ENCODE peak calls at places on chromosomes 7 and 10, in five cellular contexts. W is fibroblast of lung, I is keratinocyte, N is SK-N-SH, L is GM23248. S is an unnamed sample.

GRCh38 chr7:76234931-76235441 is 33.3 kb downstream of the SRRM3 start:
- DNase-seq in W (peak; percentile 79), I (peak; percentile 68), L (peak; percentile 90), N (peak; percentile 100), S (peak; percentile 67)

GRCh38 chr10:28841625-28842024 is 164.3 kb downstream of the BAMBI start:
- DNase-seq in W (peak; percentile 67), L (peak; percentile 20), I (no peak), N (no peak), S (peak; percentile 82)

GRCh38 chr10:49642311-49642710 is 28.5 kb downstream of the CHAT start:
- DNase-seq in N (no peak), W (no peak), L (no peak), I (no peak), S (no peak)

GRCh38 chr7:142477079-142477651 is 219.3 kb upstream of the PRSS58 start:
- DNase-seq in N (no peak), L (peak; percentile 59), I (no peak), W (peak; percentile 66), S (peak; percentile 72)

GRCh38 chr7:116145245-116145852 is 65.0 kb upstream of the TES start:
- DNase-seq in N (no peak), W (no peak), I (no peak), L (no peak), S (no peak)

GRCh38 chr7:111090834-111091233 is at the start of gene LRRN3:
- DNase-seq in N (peak; percentile 72), W (peak; percentile 63), L (peak; percentile 30), I (no peak), S (peak; percentile 64)

GRCh38 chr7:50832744-50833143 is 50.0 kb upstream of the GRB10 start:
- DNase-seq in N (no peak), L (peak; percentile 48), W (peak; percentile 57), I (peak; percentile 13), S (peak; percentile 96)

GRCh38 chr10:103693070-103693811 is 162.1 kb downstream of the SH3PXD2A start:
- DNase-seq in W (no peak), I (no peak), L (peak; percentile 77), N (no peak), S (no peak)

GRCh38 chr10:35789996-35790395 is 147.9 kb upstream of the FZD8 start:
- DNase-seq in N (no peak), I (peak; percentile 48), L (peak; percentile 71), W (no peak), S (peak; percentile 43)

GRCh38 chr7:77415822-77416620 is at the start of gene GSAP:
- DNase-seq in N (peak; percentile 94), L (peak; percentile 70), W (peak; percentile 21), I (no peak), S (peak; percentile 14)

GRCh38 chr10:34743804-34744203 is 71.3 kb downstream of the PARD3 start:
- DNase-seq in N (peak; percentile 69), I (peak; percentile 30), L (peak; percentile 88), W (peak; percentile 37), S (peak; percentile 47)

GRCh38 chr7:140440593-140440992 is 36.7 kb downstream of the RAB19 start:
- DNase-seq in N (no peak), L (peak; percentile 21), I (no peak), W (no peak), S (no peak)

GRCh38 chr10:89392974-89393373 is 551 bp downstream of the IFIT1 start:
- DNase-seq in N (no peak), I (no peak), L (peak; percentile 85), W (peak; percentile 95), S (peak; percentile 87)

GRCh38 chr7:86962623-86963022 is 96.8 kb downstream of the ELAPOR2 start:
- DNase-seq in L (no peak), I (no peak), N (no peak), W (no peak), S (no peak)
- H3K4me1 ChIP-seq in L (peaks cover 13% of the 10 kb centered on the region), I (no peaks in the 10 kb centered on the region), N (peaks cover 25% of the 10 kb centered on the region), W (no peaks in the 10 kb centered on the region), S (no peaks in the 10 kb centered on the region)

DNA sequence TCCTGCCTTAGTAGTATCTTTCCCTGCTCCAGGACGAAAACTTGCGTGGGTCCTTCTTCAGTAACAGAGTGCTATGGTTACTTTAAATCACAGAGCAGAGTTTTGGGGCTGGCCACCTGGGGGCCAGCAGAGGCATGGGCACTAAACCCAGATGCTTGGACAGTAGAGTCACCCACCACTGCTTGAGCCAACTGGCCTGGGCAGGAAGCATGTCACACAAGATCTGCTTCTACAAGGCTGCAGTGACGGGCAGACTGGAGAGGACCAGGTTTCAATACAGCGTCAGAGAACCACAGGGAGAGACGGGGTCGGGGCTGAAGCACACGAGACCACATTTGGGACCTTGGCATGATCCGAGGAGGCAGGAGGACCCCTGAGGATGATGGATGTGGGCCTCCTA is 14.3 kb upstream of the DMBT1 start:
- DNase-seq in I (no peak), L (no peak), N (no peak), W (no peak), S (no peak)
- H4K20me1 ChIP-seq in I (no peaks in the 10 kb centered on the region), L (no peaks in the 10 kb centered on the region), N (no peaks in the 10 kb centered on the region), W (no peaks in the 10 kb centered on the region), S (no peaks in the 10 kb centered on the region)

GRCh38 chr7:87217983-87218653 is 1.4 kb downstream of the TMEM243 start:
- DNase-seq in I (no peak), L (no peak), W (no peak), N (no peak), S (no peak)

GRCh38 chr7:87218941-87219544 is 489 bp downstream of the TMEM243 start:
- DNase-seq in L (peak; percentile 78), I (no peak), N (peak; percentile 60), W (peak; percentile 54), S (peak; percentile 27)

GRCh38 chr7:87220026-87220733 is 648 bp upstream of the TMEM243 start:
- DNase-seq in L (peak; percentile 93), I (no peak), N (peak; percentile 97), W (peak; percentile 65), S (peak; percentile 63)

GRCh38 chr7:87219545-87220025 is at the start of gene TMEM243:
- DNase-seq in W (peak; percentile 63), N (peak; percentile 88), L (peak; percentile 89), I (no peak), S (peak; percentile 65)

GRCh38 chr7:87220734-87221215 is 1.2 kb upstream of the TMEM243 start:
- DNase-seq in I (no peak), L (peak; percentile 72), W (peak; percentile 12), N (peak; percentile 42), S (no peak)
- H3K9ac ChIP-seq in I (peak overlapping the region; percentile 88), L (peak overlapping the region; percentile 99), W (no peak overlapping the region), N (no peak overlapping the region), S (peak overlapping the region; percentile 95)

DNA sequence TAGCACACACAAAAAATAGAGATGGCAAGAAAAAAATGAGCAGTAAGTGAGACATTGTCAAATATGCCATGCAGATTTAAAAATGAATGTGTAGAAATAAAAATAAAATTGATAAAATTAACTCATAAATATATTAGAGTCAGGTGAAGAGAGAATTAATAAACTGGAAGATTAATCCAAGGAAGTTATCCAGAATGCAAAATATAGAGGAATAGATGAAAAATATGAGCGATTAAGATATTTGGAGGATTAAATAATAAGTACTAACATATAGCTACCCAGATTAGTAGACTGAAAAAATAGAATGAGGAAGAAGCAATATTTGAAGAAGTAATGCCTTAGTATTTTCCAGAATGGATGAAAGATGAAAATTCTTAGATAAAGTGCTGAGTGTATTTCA is 103.4 kb downstream of the GPR158 start:
- DNase-seq in W (no peak), I (no peak), N (no peak), L (no peak), S (no peak)
- H3K4me1 ChIP-seq in W (no peaks in the 10 kb centered on the region), I (no peaks in the 10 kb centered on the region), N (no peaks in the 10 kb centered on the region), L (no peaks in the 10 kb centered on the region), S (no peaks in the 10 kb centered on the region)

GRCh38 chr10:6148251-6148691 is 54.5 kb upstream of the PFKFB3 start:
- DNase-seq in W (no peak), I (no peak), N (no peak), L (no peak), S (peak; percentile 41)
- H4K20me1 ChIP-seq in W (no peaks in the 10 kb centered on the region), I (no peaks in the 10 kb centered on the region), N (no peaks in the 10 kb centered on the region), L (no peaks in the 10 kb centered on the region), S (peaks cover 60% of the 10 kb centered on the region)

DNA sequence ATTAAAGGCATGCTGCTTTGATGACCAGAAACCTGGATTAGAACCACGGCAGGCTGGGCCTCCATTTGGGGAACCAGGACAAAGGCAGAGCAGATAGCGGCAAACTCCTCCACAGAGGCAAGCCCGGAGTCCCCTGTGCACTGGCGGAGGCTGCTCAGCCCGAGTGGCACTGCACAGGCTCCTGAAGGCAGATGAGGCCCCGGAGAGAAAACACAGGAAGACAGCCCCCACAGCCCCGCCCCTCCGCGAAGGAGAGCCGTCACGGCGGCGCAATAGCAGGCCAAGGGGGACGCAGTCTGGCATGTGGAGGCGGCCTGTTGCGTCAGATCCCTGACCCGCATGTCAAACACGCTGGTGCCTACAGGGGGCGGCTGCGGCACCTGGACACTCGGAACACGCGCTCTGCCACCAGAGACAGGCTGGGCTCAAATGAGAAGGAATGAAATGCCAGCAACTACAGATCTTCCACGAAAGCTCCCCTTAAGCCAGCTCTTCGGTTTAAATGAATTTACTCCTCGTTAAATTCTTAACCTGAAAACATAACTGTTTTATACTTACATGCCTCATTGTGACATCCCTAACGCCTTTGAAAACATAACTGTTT is 128.5 kb downstream of the MAD1L1 start:
- DNase-seq in L (peak; percentile 96), W (peak; percentile 93), I (no peak), N (peak; percentile 99), S (peak; percentile 77)
- H3K9ac ChIP-seq in L (peak overlapping the region; percentile 74), W (no peak overlapping the region), I (no peak overlapping the region), N (peak overlapping the region; percentile 28), S (peak overlapping the region; percentile 45)

GRCh38 chr7:150411606-150412005 is 32.5 kb downstream of the ZNF775 start:
- DNase-seq in W (no peak), I (no peak), L (no peak), N (no peak), S (no peak)
- H3K4me1 ChIP-seq in W (peaks cover 1% of the 10 kb centered on the region), I (peaks cover 9% of the 10 kb centered on the region), L (peaks cover 3% of the 10 kb centered on the region), N (no peaks in the 10 kb centered on the region), S (no peaks in the 10 kb centered on the region)

GRCh38 chr7:6168469-6168868 is 104.0 kb downstream of the CYTH3 start:
- DNase-seq in W (no peak), I (no peak), N (no peak), L (no peak), S (no peak)

GRCh38 chr7:6169805-6170520 is 102.5 kb downstream of the CYTH3 start:
- DNase-seq in W (no peak), N (no peak), I (no peak), L (no peak), S (no peak)

GRCh38 chr7:6172331-6173295 is 99.8 kb downstream of the CYTH3 start:
- DNase-seq in N (peak; percentile 59), W (no peak), L (peak; percentile 64), I (no peak), S (no peak)

GRCh38 chr7:6171532-6172330 is 100.7 kb downstream of the CYTH3 start:
- DNase-seq in L (no peak), I (no peak), W (no peak), N (no peak), S (no peak)

GRCh38 chr7:6170571-6171531 is 101.6 kb downstream of the CYTH3 start:
- DNase-seq in N (no peak), W (no peak), I (no peak), L (no peak), S (no peak)
- H4K20me1 ChIP-seq in N (no peaks in the 10 kb centered on the region), W (no peaks in the 10 kb centered on the region), I (no peaks in the 10 kb centered on the region), L (no peaks in the 10 kb centered on the region), S (peaks cover 5% of the 10 kb centered on the region)

GRCh38 chr7:74203956-74204615 is 5.7 kb upstream of the LAT2 start:
- DNase-seq in I (no peak), N (no peak), W (no peak), L (no peak), S (no peak)

GRCh38 chr7:74207586-74207985 is 2.2 kb upstream of the LAT2 start:
- DNase-seq in N (no peak), I (no peak), L (no peak), W (no peak), S (no peak)

GRCh38 chr7:74203157-74203556 is 6.6 kb upstream of the LAT2 start:
- DNase-seq in I (no peak), L (peak; percentile 82), N (peak; percentile 64), W (peak; percentile 62), S (peak; percentile 39)

GRCh38 chr7:74206589-74207120 is 3.2 kb upstream of the LAT2 start:
- DNase-seq in L (peak; percentile 81), N (peak; percentile 94), I (no peak), W (peak; percentile 65), S (peak; percentile 7)
- H3K9ac ChIP-seq in L (peak overlapping the region; percentile 44), N (no peak overlapping the region), I (no peak overlapping the region), W (no peak overlapping the region), S (peak overlapping the region; percentile 60)

S was measured in astrocyte.